ENCODE peak calls at places on chromosomes 13 and 19, in five cellular contexts. U, I, N, Q and H are unnamed samples.

GRCh38 chr19:35328851-35329285 is at the start of gene CD22:
- DNase-seq in U (no peak), I (no peak), N (no peak), Q (no peak), H (no peak)

GRCh38 chr13:42078113-42078769 is 29.8 kb downstream of the DGKH start:
- DNase-seq in U (peak; percentile 43), I (no peak), N (no peak), Q (no peak), H (peak; percentile 23)

GRCh38 chr13:21426238-21426637 is 32.9 kb downstream of the ZDHHC20 start:
- DNase-seq in U (no peak), I (no peak), N (peak; percentile 5), Q (no peak), H (no peak)

GRCh38 chr13:30158774-30159445 is 148.4 kb downstream of the KATNAL1 start:
- DNase-seq in U (no peak), I (peak; percentile 35), N (peak; percentile 83), Q (no peak), H (no peak)

GRCh38 chr19:46862974-46863632 is 2.3 kb downstream of the ARHGAP35 start:
- DNase-seq in U (peak; percentile 34), I (no peak), N (peak; percentile 22), Q (no peak), H (no peak)

GRCh38 chr13:57653229-57653994 is 21.9 kb downstream of the PCDH17 start:
- DNase-seq in U (no peak), I (no peak), N (no peak), Q (no peak), H (no peak)

GRCh38 chr13:41691276-41691675 is 233.9 kb downstream of the RGCC start:
- DNase-seq in U (no peak), I (no peak), N (peak; percentile 56), Q (no peak), H (no peak)

GRCh38 chr13:37058801-37059135 is 720 bp downstream of the SUPT20H start:
- DNase-seq in U (peak; percentile 40), I (no peak), N (peak; percentile 64), Q (peak; percentile 49), H (peak; percentile 35)

GRCh38 chr19:336067-336614 is 8.5 kb downstream of the MIER2 start:
- DNase-seq in U (no peak), I (no peak), N (no peak), Q (no peak), H (no peak)

GRCh38 chr19:33398361-33399060 is 25.0 kb downstream of the CEBPG start:
- DNase-seq in U (no peak), I (no peak), N (no peak), Q (no peak), H (no peak)

GRCh38 chr19:49691243-49692101 is 556 bp downstream of the CPT1C start:
- DNase-seq in U (peak; percentile 90), I (peak; percentile 64), N (peak; percentile 85), Q (peak; percentile 79), H (peak; percentile 94)

GRCh38 chr19:7986321-7987083 is 18.9 kb downstream of the ELAVL1 start:
- DNase-seq in U (no peak), I (peak; percentile 94), N (peak; percentile 79), Q (no peak), H (no peak)

GRCh38 chr19:48989701-48990291 is 3.3 kb downstream of the GYS1 start:
- DNase-seq in U (no peak), I (no peak), N (no peak), Q (no peak), H (no peak)

GRCh38 chr19:18607222-18608101 is 863 bp upstream of the CRLF1 start:
- DNase-seq in U (peak; percentile 65), I (no peak), N (peak; percentile 32), Q (no peak), H (peak; percentile 59)

GRCh38 chr19:48918801-48919247 is 14.7 kb upstream of the DHDH start:
- DNase-seq in U (peak; percentile 92), I (peak; percentile 15), N (peak; percentile 44), Q (no peak), H (peak; percentile 77)

GRCh38 chr19:41452584-41453275 is 9.8 kb downstream of the ERICH4 start:
- DNase-seq in U (no peak), I (no peak), N (no peak), Q (no peak), H (no peak)

GRCh38 chr13:19927117-19927734 is 31.3 kb upstream of the ZMYM2 start:
- DNase-seq in U (peak; percentile 50), I (peak; percentile 71), N (peak; percentile 34), Q (peak; percentile 11), H (peak; percentile 22)

GRCh38 chr19:37505958-37506386 is 767 bp upstream of the ZNF793 start:
- DNase-seq in U (peak; percentile 88), I (no peak), N (no peak), Q (peak; percentile 6), H (no peak)

GRCh38 chr19:11381535-11382369 is 2.4 kb downstream of the EPOR start:
- DNase-seq in U (peak; percentile 96), I (peak; percentile 99), N (peak; percentile 95), Q (peak; percentile 77), H (peak; percentile 95)

GRCh38 chr19:56765107-56765506 is 75.4 kb downstream of the PEG3 start:
- DNase-seq in U (no peak), I (no peak), N (peak; percentile 32), Q (no peak), H (no peak)

GRCh38 chr13:33224686-33225085 is 60.9 kb downstream of the STARD13 start:
- DNase-seq in U (no peak), I (no peak), N (no peak), Q (no peak), H (no peak)

GRCh38 chr19:14175351-14175792 is 30.6 kb downstream of the ADGRL1 start:
- DNase-seq in U (no peak), I (no peak), N (no peak), Q (no peak), H (no peak)

GRCh38 chr13:78193853-78194252 is 275.2 kb upstream of the EDNRB start:
- DNase-seq in U (no peak), I (no peak), N (peak; percentile 47), Q (no peak), H (no peak)

GRCh38 chr19:51101171-51101865 is 6.9 kb downstream of the CTU1 start:
- DNase-seq in U (no peak), I (no peak), N (peak; percentile 52), Q (no peak), H (no peak)

GRCh38 chr19:12838182-12838890 is at the start of gene MAST1:
- DNase-seq in U (peak; percentile 80), I (peak; percentile 80), N (peak; percentile 68), Q (peak; percentile 83), H (peak; percentile 91)

GRCh38 chr13:99729745-99730144 is 228.5 kb downstream of the TM9SF2 start:
- DNase-seq in U (no peak), I (no peak), N (no peak), Q (no peak), H (no peak)
- H3K27me3 ChIP-seq in U (no peaks in the 10 kb centered on the region), I (no peaks in the 10 kb centered on the region), N (no peaks in the 10 kb centered on the region), Q (no peaks in the 10 kb centered on the region), H (no peaks in the 10 kb centered on the region)

GRCh38 chr13:97366172-97366688 is 67.7 kb upstream of the RAP2A start:
- DNase-seq in U (no peak), I (peak; percentile 10), N (no peak), Q (no peak), H (no peak)

GRCh38 chr13:97367427-97367826 is 66.5 kb upstream of the RAP2A start:
- DNase-seq in U (peak; percentile 26), I (no peak), N (peak; percentile 86), Q (peak; percentile 42), H (peak; percentile 59)

GRCh38 chr13:97369269-97369893 is 64.6 kb upstream of the RAP2A start:
- DNase-seq in U (no peak), I (no peak), N (peak; percentile 49), Q (no peak), H (no peak)

GRCh38 chr13:97364827-97365226 is 69.1 kb upstream of the RAP2A start:
- DNase-seq in U (no peak), I (no peak), N (no peak), Q (no peak), H (no peak)

GRCh38 chr13:97367016-97367415 is 67.0 kb upstream of the RAP2A start:
- DNase-seq in U (no peak), I (no peak), N (peak; percentile 64), Q (no peak), H (no peak)
- TF ChIP-seq EZH2phosphoT487 in U (no peak), I (no peak), N (no peak), Q (no peak), H (no peak)

GRCh38 chr13:44292545-44292944 is 81.1 kb upstream of the SERP2 start:
- DNase-seq in U (no peak), I (no peak), N (peak; percentile 21), Q (no peak), H (no peak)
- H3K27me3 ChIP-seq in U (no peaks in the 10 kb centered on the region), I (no peaks in the 10 kb centered on the region), N (peaks cover 25% of the 10 kb centered on the region), Q (no peaks in the 10 kb centered on the region), H (no peaks in the 10 kb centered on the region)

GRCh38 chr13:110396913-110397379 is 89.9 kb downstream of the COL4A2 start:
- DNase-seq in U (no peak), I (peak; percentile 92), N (peak; percentile 100), Q (peak; percentile 73), H (no peak)
- TF ChIP-seq EZH2phosphoT487 in U (no peak), I (no peak), N (no peak), Q (no peak), H (no peak)

DNA sequence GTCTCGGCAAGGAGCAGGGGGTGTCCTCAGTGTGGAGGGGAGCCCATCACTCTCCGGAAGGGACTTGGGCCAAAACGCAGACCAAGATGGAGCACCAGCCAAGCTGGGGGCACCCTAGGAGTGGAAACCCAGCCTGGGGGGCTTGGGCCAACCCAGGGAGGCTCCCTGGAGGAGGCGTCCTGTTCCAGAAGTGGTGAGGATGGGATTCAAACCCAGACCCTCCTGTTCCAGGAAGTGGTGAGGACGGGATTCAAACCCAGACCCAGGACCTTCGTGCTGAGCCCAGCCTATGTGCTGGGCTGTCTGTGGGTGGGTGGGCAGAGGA is 848 bp upstream of the PLIN4 start:
- DNase-seq in U (no peak), I (no peak), N (no peak), Q (no peak), H (no peak)
- H3K27me3 ChIP-seq in U (peaks cover 25% of the 10 kb centered on the region), I (no peaks in the 10 kb centered on the region), N (no peaks in the 10 kb centered on the region), Q (no peaks in the 10 kb centered on the region), H (peaks cover 22% of the 10 kb centered on the region)

GRCh38 chr13:111049791-111050538 is 65.1 kb upstream of the ARHGEF7 start:
- DNase-seq in U (peak; percentile 66), I (peak; percentile 35), N (peak; percentile 50), Q (peak; percentile 51), H (peak; percentile 46)
- TF ChIP-seq EZH2phosphoT487 in U (no peak), I (no peak), N (no peak), Q (no peak), H (no peak)

DNA sequence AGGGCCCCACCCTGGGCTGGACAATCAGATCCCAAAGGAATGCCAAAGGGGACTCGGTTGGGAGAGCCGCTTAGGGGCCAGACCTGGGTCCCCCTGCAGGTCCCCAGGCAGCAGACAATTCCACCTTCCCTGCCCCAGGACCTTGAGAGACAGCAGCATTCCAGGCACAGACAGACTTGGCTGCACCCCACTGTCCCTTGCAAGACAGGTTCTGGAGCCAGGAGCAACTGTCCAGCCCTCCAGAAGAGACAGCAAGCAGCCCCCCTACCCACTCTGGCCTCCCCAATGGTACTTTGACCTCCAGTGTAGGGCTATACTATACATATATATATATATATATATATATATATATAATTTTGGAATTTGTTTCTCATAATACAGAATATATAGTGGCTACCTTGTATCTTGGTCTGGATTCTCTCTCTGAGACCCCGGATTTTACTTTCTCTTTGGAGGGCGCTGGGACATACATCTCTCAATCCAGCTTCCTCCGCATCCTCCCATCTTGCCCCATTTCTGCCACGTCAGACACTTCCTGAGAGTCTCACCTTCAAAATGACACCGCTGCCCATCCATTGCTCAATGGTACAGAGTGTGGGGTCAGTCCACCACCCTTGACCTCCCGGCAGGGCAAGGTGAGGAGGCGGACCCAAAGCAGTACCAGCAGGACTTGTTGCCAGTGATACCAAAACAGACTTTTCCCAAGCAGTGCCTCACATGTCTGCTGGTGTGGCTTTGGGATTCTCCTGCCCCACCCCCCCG is 12.7 kb downstream of the SMIM24 start:
- DNase-seq in U (no peak), I (no peak), N (no peak), Q (no peak), H (no peak)
- H3K27me3 ChIP-seq in U (peaks cover 52% of the 10 kb centered on the region), I (no peaks in the 10 kb centered on the region), N (no peaks in the 10 kb centered on the region), Q (peaks cover 20% of the 10 kb centered on the region), H (peaks cover 96% of the 10 kb centered on the region)